ENCODE peak calls at places on chromosomes 3 and 15, in nine cellular contexts. S, D, H, F, U, R, Y, A and J are unnamed samples.

GRCh38 chr3:72476139-72476483 is 372.1 kb downstream of the SHQ1 start:
- DNase-seq in Y (no peak), U (no peak), D (no peak), S (no peak), H (no peak), R (no peak), F (no peak), A (no peak), J (no peak)

GRCh38 chr3:71584216-71585061 is 911 bp upstream of the FOXP1 start:
- DNase-seq in U (peak), H (peak), Y (peak), D (peak), S (peak), A (peak), F (peak), R (peak), J (peak)

GRCh38 chr3:105781871-105782270 is 86.9 kb downstream of the CBLB start:
- DNase-seq in F (no peak), Y (no peak), R (peak), A (no peak), H (no peak), S (no peak), D (no peak), U (no peak), J (no peak)

GRCh38 chr3:153232737-153233330 is 70.8 kb downstream of the RAP2B start:
- DNase-seq in A (no peak), D (no peak), R (peak), Y (peak), F (no peak), U (no peak), H (no peak), S (no peak), J (no peak)

GRCh38 chr3:48058089-48058488 is 41.9 kb upstream of the MAP4 start:
- DNase-seq in R (peak), Y (peak), A (no peak), D (no peak), S (no peak), F (no peak), U (no peak), H (no peak), J (no peak)

GRCh38 chr3:11288786-11289637 is 16.8 kb downstream of the ATG7 start:
- DNase-seq in F (no peak), S (no peak), D (no peak), H (no peak), R (peak), A (no peak), U (peak), Y (peak), J (no peak)

GRCh38 chr15:91183630-91184029 is 83.6 kb downstream of the SV2B start:
- DNase-seq in A (no peak), F (peak), U (no peak), R (no peak), Y (no peak), H (no peak), D (no peak), S (peak), J (no peak)

GRCh38 chr3:32175607-32176197 is 62.8 kb upstream of the CMTM8 start:
- DNase-seq in Y (peak), S (peak), A (no peak), U (peak), R (peak), F (peak), D (peak), H (peak), J (no peak)

GRCh38 chr15:81312790-81313543 is 11.0 kb downstream of the STARD5 start:
- DNase-seq in D (no peak), R (peak), S (no peak), H (no peak), Y (peak), A (no peak), F (no peak), U (peak), J (no peak)

GRCh38 chr3:13479332-13479581 is 849 bp upstream of the HDAC11 start:
- DNase-seq in Y (peak), R (no peak), U (no peak), H (peak), S (no peak), A (peak), F (peak), D (peak), J (peak)

GRCh38 chr15:99708563-99708962 is 24.7 kb downstream of the LYSMD4 start:
- DNase-seq in R (peak), Y (peak), A (no peak), S (no peak), D (no peak), F (no peak), U (peak), H (no peak), J (no peak)

GRCh38 chr3:157305392-157305791 is 131.3 kb upstream of the PTX3 start:
- DNase-seq in F (no peak), Y (no peak), R (peak), D (no peak), A (no peak), U (no peak), H (no peak), S (no peak), J (no peak)

GRCh38 chr15:28019594-28020320 is 79.4 kb downstream of the OCA2 start:
- DNase-seq in R (no peak), A (no peak), S (no peak), U (no peak), F (no peak), D (no peak), Y (no peak), H (no peak), J (no peak)

GRCh38 chr3:136602818-136603217 is 149.4 kb downstream of the STAG1 start:
- DNase-seq in A (no peak), F (no peak), R (no peak), U (no peak), H (no peak), Y (no peak), D (no peak), S (no peak), J (no peak)

GRCh38 chr3:39896184-39896583 is 86.8 kb downstream of the MYRIP start:
- DNase-seq in A (no peak), F (no peak), H (no peak), D (no peak), S (no peak), R (no peak), Y (no peak), U (no peak), J (no peak)

GRCh38 chr3:63855333-63855940 is 8.2 kb downstream of the THOC7 start:
- DNase-seq in S (no peak), A (no peak), H (no peak), D (no peak), Y (no peak), U (no peak), R (no peak), F (peak), J (no peak)

GRCh38 chr3:179717219-179717618 is 64.4 kb downstream of the USP13 start:
- DNase-seq in F (no peak), U (no peak), A (no peak), R (no peak), S (no peak), D (no peak), Y (peak), H (no peak), J (no peak)

GRCh38 chr3:39501982-39502837 is 34.7 kb downstream of the MOBP start:
- DNase-seq in F (no peak), A (no peak), D (no peak), H (no peak), U (no peak), R (no peak), Y (no peak), S (no peak), J (no peak)

GRCh38 chr15:67558502-67558901 is 16.0 kb downstream of the MAP2K5 start:
- DNase-seq in F (no peak), Y (no peak), H (no peak), A (no peak), U (no peak), S (no peak), R (no peak), D (no peak), J (no peak)

GRCh38 chr3:27630892-27631291 is 91.2 kb downstream of the EOMES start:
- DNase-seq in F (no peak), R (peak), Y (peak), A (no peak), S (no peak), D (no peak), H (no peak), U (no peak), J (no peak)

GRCh38 chr3:23740517-23741402 is 65.0 kb upstream of the UBE2E1 start:
- DNase-seq in A (no peak), Y (peak), S (no peak), F (no peak), H (no peak), R (peak), U (peak), D (no peak), J (no peak)

GRCh38 chr3:196547067-196547466 is 21.3 kb downstream of the WDR53 start:
- DNase-seq in U (no peak), D (no peak), R (no peak), F (no peak), Y (no peak), S (no peak), A (no peak), H (no peak), J (no peak)

GRCh38 chr3:43584043-43584826 is 37.6 kb downstream of the ANO10 start:
- DNase-seq in A (no peak), U (no peak), R (peak), D (no peak), H (no peak), F (no peak), Y (no peak), S (no peak), J (no peak)

GRCh38 chr3:84547971-84548970 is 410.5 kb upstream of the CADM2 start:
- DNase-seq in F (peak), A (no peak), D (no peak), S (no peak), R (no peak), H (no peak), U (no peak), Y (peak), J (no peak)

GRCh38 chr15:40307421-40308165 is at the start of gene PLCB2:
- DNase-seq in R (peak), Y (no peak), D (peak), H (peak), A (peak), S (peak), U (no peak), F (no peak), J (peak)

GRCh38 chr3:138681463-138682215 is 73.1 kb downstream of the FAIM start:
- DNase-seq in D (no peak), F (no peak), U (no peak), R (no peak), Y (no peak), H (no peak), A (no peak), S (peak), J (no peak)

GRCh38 chr3:47782538-47783308 is 1.0 kb upstream of the SMARCC1 start:
- DNase-seq in R (no peak), Y (no peak), U (no peak), H (no peak), S (no peak), A (no peak), D (no peak), F (no peak), J (no peak)

GRCh38 chr3:126014252-126014651 is 45.3 kb downstream of the ROPN1B start:
- DNase-seq in A (no peak), D (no peak), U (no peak), H (no peak), S (no peak), R (peak), Y (peak), F (no peak), J (no peak)